ENCODE peak calls at places on chromosomes 3 and 15, in ten cellular contexts. Z, W, X, O, P, H, S, L, C and F are unnamed samples.

GRCh38 chr15:65095011-65095746 is 18.6 kb downstream of the KBTBD13 start:
- DNase-seq in O (no peak), L (no peak), S (no peak), Z (no peak), H (no peak), X (no peak), P (no peak), C (no peak), W (no peak), F (no peak)

GRCh38 chr3:169772530-169772950 is 656 bp upstream of the MYNN start:
- DNase-seq in Z (peak; percentile 92), X (peak; percentile 88), P (no peak), L (peak; percentile 86), S (peak; percentile 79), C (peak; percentile 35), H (peak; percentile 72), W (peak; percentile 81), O (peak; percentile 50), F (peak; percentile 80)

GRCh38 chr15:79769081-79769481 is 127.7 kb downstream of the MTHFS start:
- DNase-seq in H (no peak), P (no peak), W (no peak), L (no peak), C (no peak), O (no peak), X (no peak), Z (peak; percentile 55), S (no peak), F (no peak)

GRCh38 chr3:55622733-55623132 is 135.6 kb upstream of the WNT5A start:
- DNase-seq in C (no peak), P (no peak), X (no peak), O (no peak), W (peak; percentile 50), H (no peak), S (no peak), L (no peak), Z (no peak), F (no peak)

GRCh38 chr3:114504941-114505632 is 211.3 kb downstream of the TIGIT start:
- DNase-seq in C (no peak), O (no peak), P (no peak), L (no peak), W (peak; percentile 20), S (no peak), H (no peak), Z (no peak), X (peak; percentile 23), F (no peak)

GRCh38 chr3:45915518-45916231 is 27.6 kb upstream of the CXCR6 start:
- DNase-seq in S (no peak), C (peak; percentile 51), H (no peak), W (peak; percentile 94), X (peak; percentile 66), L (peak; percentile 2), O (no peak), Z (peak; percentile 1), P (peak; percentile 41), F (peak; percentile 13)

GRCh38 chr15:58734859-58735258 is 14.6 kb downstream of the ADAM10 start:
- DNase-seq in L (no peak), W (no peak), O (no peak), P (no peak), X (no peak), S (no peak), H (no peak), Z (no peak), C (no peak), F (no peak)

GRCh38 chr3:53845103-53845880 is 927 bp downstream of the CHDH start:
- DNase-seq in L (peak; percentile 45), O (peak; percentile 59), X (peak; percentile 72), Z (peak; percentile 52), H (peak; percentile 34), W (peak; percentile 13), C (no peak), P (no peak), S (peak; percentile 75), F (peak; percentile 80)

GRCh38 chr3:122921791-122922651 is 105.5 kb downstream of the SEMA5B start:
- DNase-seq in W (no peak), H (no peak), P (no peak), C (no peak), S (no peak), X (no peak), Z (no peak), L (no peak), O (peak; percentile 79), F (peak; percentile 78)

GRCh38 chr15:81785181-81785580 is 260.6 kb downstream of the MEX3B start:
- DNase-seq in P (no peak), C (no peak), W (no peak), X (no peak), S (no peak), Z (no peak), H (no peak), L (no peak), O (no peak), F (peak; percentile 20)

GRCh38 chr3:195794708-195795107 is 17.0 kb downstream of the MUC4 start:
- DNase-seq in H (no peak), P (no peak), X (peak; percentile 42), Z (no peak), C (no peak), W (no peak), S (no peak), L (no peak), O (no peak), F (peak; percentile 39)

GRCh38 chr3:46438831-46439230 is 25.9 kb downstream of the LTF start:
- DNase-seq in P (no peak), S (no peak), Z (no peak), O (no peak), L (no peak), W (no peak), C (no peak), X (no peak), H (no peak), F (no peak)

GRCh38 chr3:182226995-182227394 is 515.3 kb downstream of the SOX2 start:
- DNase-seq in L (no peak), Z (no peak), W (no peak), H (no peak), S (no peak), P (no peak), O (no peak), X (no peak), C (no peak), F (no peak)

GRCh38 chr3:69695443-69695842 is 43.8 kb upstream of the MITF start:
- DNase-seq in C (no peak), X (no peak), L (no peak), P (no peak), Z (no peak), S (no peak), W (no peak), H (no peak), O (no peak), F (no peak)

GRCh38 chr3:71498053-71498452 is 85.5 kb downstream of the FOXP1 start:
- DNase-seq in X (peak; percentile 85), P (no peak), O (no peak), S (no peak), L (peak; percentile 38), W (no peak), Z (no peak), H (no peak), C (no peak), F (peak; percentile 33)

GRCh38 chr15:42146551-42147430 is 9.6 kb downstream of the PLA2G4F start:
- DNase-seq in L (no peak), W (no peak), C (no peak), S (no peak), O (no peak), X (no peak), H (no peak), P (no peak), Z (no peak), F (no peak)